ENCODE peak calls at places on chromosomes 4 and X, in eight cellular contexts. G is upper lobe of right lung; K is sigmoid colon; N is uterus; A is esophagus squamous epithelium; U is CD4-positive, CD25-positive, alpha-beta regulatory T cell; W is AG04450; D is GM23338. V is an unnamed sample.

GRCh38 chrX:64853424-64853823 is 122.8 kb downstream of the ZC4H2 start:
- DNase-seq in G (no peak), K (no peak), N (no peak), A (no peak), U (no peak), W (no peak), D (no peak), V (no peak)

GRCh38 chr4:76589872-76590846 is 155.1 kb downstream of the SHROOM3 start:
- DNase-seq in G (peak), K (no peak), N (no peak), A (no peak), U (no peak), W (peak), D (peak), V (no peak)

GRCh38 chr4:24476209-24476781 is 108.1 kb downstream of the DHX15 start:
- DNase-seq in G (no peak), K (no peak), N (no peak), A (no peak), U (no peak), W (no peak), D (peak), V (no peak)

GRCh38 chr4:130257271-130257670 is 1161.3 kb downstream of the C4orf33 start:
- DNase-seq in G (no peak), K (no peak), N (no peak), A (no peak), U (no peak), W (no peak), D (no peak), V (no peak)

GRCh38 chr4:169143335-169143734 is 127.4 kb downstream of the SH3RF1 start:
- DNase-seq in G (no peak), K (no peak), N (no peak), A (no peak), U (no peak), W (no peak), D (no peak), V (no peak)

GRCh38 chr4:188106454-188106853 is 2.9 kb downstream of the TRIML2 start:
- DNase-seq in G (no peak), K (no peak), N (no peak), A (no peak), U (no peak), W (no peak), D (no peak), V (no peak)

GRCh38 chr4:794911-795725 is 30.8 kb downstream of the CPLX1 start:
- DNase-seq in G (no peak), K (no peak), N (no peak), A (no peak), U (no peak), W (no peak), D (peak), V (no peak)

GRCh38 chr4:147924604-147925412 is 192.9 kb downstream of the ARHGAP10 start:
- DNase-seq in G (no peak), K (no peak), N (no peak), A (no peak), U (peak), W (no peak), D (peak), V (no peak)

GRCh38 chrX:50700921-50701320 is 113.1 kb downstream of the SHROOM4 start:
- DNase-seq in G (no peak), K (no peak), N (no peak), A (no peak), U (no peak), W (no peak), D (peak), V (no peak)

GRCh38 chr4:77699731-77700210 is 94.2 kb downstream of the CXCL13 start:
- DNase-seq in G (no peak), K (no peak), N (no peak), A (no peak), U (no peak), W (peak), D (peak), V (no peak)

GRCh38 chr4:73259552-73260140 is 1.0 kb upstream of the ANKRD17 start:
- DNase-seq in G (no peak), K (no peak), N (no peak), A (no peak), U (peak), W (no peak), D (peak), V (no peak)

GRCh38 chr4:147194107-147194506 is 248.4 kb upstream of the TTC29 start:
- DNase-seq in G (no peak), K (no peak), N (no peak), A (no peak), U (no peak), W (no peak), D (no peak), V (no peak)

GRCh38 chr4:43843501-43843900 is 605.1 kb downstream of the KCTD8 start:
- DNase-seq in G (no peak), K (no peak), N (no peak), A (no peak), U (no peak), W (no peak), D (peak), V (no peak)

GRCh38 chrX:107628662-107629532 is 587 bp downstream of the PRPS1 start:
- DNase-seq in G (peak), K (no peak), N (peak), A (no peak), U (peak), W (no peak), D (peak), V (peak)

GRCh38 chrX:107629533-107629909 is 1.2 kb downstream of the PRPS1 start:
- DNase-seq in G (no peak), K (no peak), N (no peak), A (no peak), U (peak), W (no peak), D (peak), V (no peak)

GRCh38 chrX:107627792-107628661 is at the start of gene PRPS1:
- DNase-seq in G (peak), K (peak), N (peak), A (peak), U (peak), W (peak), D (peak), V (peak)

GRCh38 chrX:107632291-107632690 is 4.0 kb downstream of the PRPS1 start:
- DNase-seq in G (no peak), K (no peak), N (no peak), A (no peak), U (no peak), W (no peak), D (no peak), V (no peak)

DNA sequence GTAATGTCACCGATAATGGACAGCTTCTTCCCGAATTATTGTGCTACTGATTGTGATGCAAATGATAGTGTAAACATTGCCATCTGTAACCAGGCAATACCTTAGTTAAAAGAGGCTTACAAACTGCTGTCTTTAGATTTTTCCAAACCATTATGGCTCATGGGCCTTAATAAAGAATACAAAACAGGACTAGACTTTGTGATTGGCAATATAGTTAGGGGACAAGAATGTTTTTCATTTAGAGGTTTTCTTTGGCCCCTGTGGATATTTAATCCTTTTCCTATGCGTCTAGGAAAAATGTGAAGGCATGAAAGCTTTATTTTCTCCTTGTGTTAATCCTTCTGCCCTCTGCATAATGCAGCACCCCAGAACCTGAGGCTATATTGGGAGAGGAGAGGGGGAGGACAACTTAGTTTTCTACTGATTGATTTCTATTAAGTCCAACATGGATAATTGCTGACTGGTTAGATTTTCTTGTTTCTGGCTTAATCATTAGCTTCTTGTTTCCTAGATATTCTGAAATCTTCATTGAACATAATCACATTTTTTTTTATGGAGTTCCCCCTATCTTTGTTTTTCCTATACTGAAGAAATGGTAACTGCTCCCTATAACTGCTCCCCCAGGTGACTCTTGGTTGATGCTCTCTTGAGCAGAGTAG is 1.9 kb downstream of the PRPS1 start:
- DNase-seq in G (no peak), K (no peak), N (no peak), A (no peak), U (no peak), W (no peak), D (peak), V (no peak)
- H3K4me3 ChIP-seq in G (no peak), K (no peak), N (no peak), A (no peak), U (peak), W (peak), D (peak), V (peak)

GRCh38 chrX:45774961-45775360 is 574.3 kb upstream of the DIPK2B start:
- DNase-seq in G (no peak), K (peak), N (peak), A (no peak), U (no peak), W (no peak), D (no peak), V (no peak)
- H3K4me3 ChIP-seq in G (no peak), K (no peak), N (no peak), A (no peak), U (no peak), W (no peak), D (no peak), V (no peak)

DNA sequence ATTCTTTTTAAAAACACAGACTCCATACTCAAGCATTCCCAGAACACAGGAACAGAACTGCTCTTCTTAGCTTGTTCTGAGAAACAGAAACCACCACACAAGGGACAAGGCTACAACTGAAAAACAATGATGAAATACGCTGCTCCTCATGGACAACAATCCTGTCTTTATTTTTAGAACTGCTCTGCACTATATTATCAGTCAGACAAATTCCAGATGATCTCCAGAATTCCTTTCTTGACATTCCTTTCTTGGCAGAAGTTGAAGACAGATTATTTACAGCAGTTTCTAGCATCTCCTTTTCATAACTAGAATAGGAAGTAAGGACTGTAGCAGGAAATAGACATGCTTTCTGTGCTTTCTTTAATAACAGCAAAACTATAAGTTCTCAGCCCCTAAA is 36.1 kb downstream of the ANTXR2 start:
- DNase-seq in G (no peak), K (no peak), N (peak), A (no peak), U (peak), W (peak), D (no peak), V (no peak)
- H3K4me3 ChIP-seq in G (no peak), K (no peak), N (no peak), A (no peak), U (peak), W (no peak), D (no peak), V (no peak)

GRCh38 chrX:141642979-141643378 is 53.5 kb downstream of the SPANXA2 start:
- DNase-seq in G (no peak), K (no peak), N (no peak), A (no peak), U (no peak), W (no peak), D (peak), V (no peak)
- H3K4me3 ChIP-seq in G (no peak), K (no peak), N (no peak), A (no peak), U (no peak), W (no peak), D (no peak), V (no peak)

DNA sequence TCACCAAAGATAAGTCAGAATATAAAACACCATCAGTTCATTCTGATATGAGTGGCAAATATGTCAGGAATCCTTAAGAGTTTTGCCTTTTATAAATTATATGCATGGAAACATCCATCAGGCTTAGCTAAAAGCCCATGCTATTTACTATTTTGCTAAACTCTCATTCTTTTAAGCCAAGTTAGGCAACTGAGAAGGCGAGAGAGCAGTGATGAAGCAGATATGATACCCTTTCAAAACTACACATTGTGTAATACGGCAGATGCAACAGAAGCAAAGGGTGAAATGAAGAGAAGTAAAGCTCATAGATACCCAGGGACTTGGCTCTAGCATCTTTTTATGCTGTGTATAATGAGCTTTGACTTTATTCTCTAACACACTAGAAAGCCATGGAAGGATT is 95.8 kb downstream of the SLIT2 start:
- DNase-seq in G (no peak), K (no peak), N (no peak), A (no peak), U (no peak), W (no peak), D (no peak), V (no peak)
- H3K4me3 ChIP-seq in G (no peak), K (no peak), N (no peak), A (no peak), U (no peak), W (no peak), D (no peak), V (no peak)

GRCh38 chr4:181416966-181417365 is 826.2 kb upstream of the TENM3 start:
- DNase-seq in G (no peak), K (no peak), N (no peak), A (no peak), U (no peak), W (no peak), D (no peak), V (no peak)
- H3K4me3 ChIP-seq in G (no peak), K (no peak), N (no peak), A (no peak), U (no peak), W (no peak), D (no peak), V (no peak)

DNA sequence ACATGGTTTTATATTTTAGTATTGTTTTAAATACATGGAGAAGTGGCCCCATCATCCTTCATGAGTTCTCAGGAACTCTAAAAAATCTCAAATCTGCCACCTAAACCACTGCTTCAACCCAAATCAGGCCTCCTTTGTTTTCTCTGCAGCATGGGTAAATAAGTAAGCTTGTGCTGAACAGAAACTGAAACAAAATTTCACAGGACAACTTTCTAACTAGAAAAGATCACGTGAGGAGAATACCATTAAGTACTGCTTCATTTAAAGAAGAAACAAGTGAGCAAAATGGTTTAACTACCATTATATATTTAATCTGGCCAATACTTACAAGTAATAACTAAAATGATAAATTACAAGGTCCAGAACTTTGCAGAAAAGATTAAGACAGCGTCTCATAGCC is 2.5 kb downstream of the ARAP2 start:
- DNase-seq in G (no peak), K (no peak), N (no peak), A (no peak), U (peak), W (no peak), D (no peak), V (peak)
- H3K4me3 ChIP-seq in G (peak), K (no peak), N (peak), A (peak), U (peak), W (no peak), D (no peak), V (peak)

DNA sequence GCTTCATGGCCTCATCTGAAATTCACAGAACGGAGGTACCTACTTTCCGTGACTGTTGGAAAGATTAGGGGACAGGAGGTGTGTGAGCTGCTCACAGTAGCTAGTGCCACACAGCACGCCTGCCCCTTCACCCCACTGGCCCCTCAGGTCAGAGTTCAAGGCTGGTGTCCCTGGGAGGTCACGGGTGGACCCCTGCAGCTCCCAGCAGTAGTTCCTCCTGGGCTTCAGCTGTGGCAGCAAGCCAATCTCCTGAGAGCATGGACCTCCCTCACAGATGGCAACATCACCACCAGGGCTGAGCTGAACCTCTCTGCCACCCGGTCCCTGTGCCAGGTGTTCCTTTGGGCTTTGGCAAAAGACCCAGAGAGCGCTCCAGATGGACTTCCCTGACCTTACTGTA is 1.8 kb downstream of the IDH3G start:
- DNase-seq in G (no peak), K (no peak), N (no peak), A (no peak), U (no peak), W (no peak), D (no peak), V (no peak)
- H3K4me3 ChIP-seq in G (no peak), K (no peak), N (no peak), A (no peak), U (no peak), W (no peak), D (no peak), V (no peak)

GRCh38 chr4:153485374-153485773 is 19.2 kb downstream of the TMEM131L start:
- DNase-seq in G (no peak), K (no peak), N (no peak), A (no peak), U (no peak), W (no peak), D (no peak), V (no peak)

GRCh38 chr4:153481474-153481873 is 15.3 kb downstream of the TMEM131L start:
- DNase-seq in G (no peak), K (no peak), N (no peak), A (no peak), U (no peak), W (no peak), D (no peak), V (no peak)

GRCh38 chr4:153486281-153487151 is 20.4 kb downstream of the TMEM131L start:
- DNase-seq in G (no peak), K (no peak), N (peak), A (no peak), U (peak), W (peak), D (peak), V (no peak)

GRCh38 chr4:153485860-153486259 is 19.7 kb downstream of the TMEM131L start:
- DNase-seq in G (no peak), K (no peak), N (no peak), A (no peak), U (no peak), W (no peak), D (no peak), V (no peak)

GRCh38 chr4:153483432-153484418 is 17.6 kb downstream of the TMEM131L start:
- DNase-seq in G (no peak), K (no peak), N (no peak), A (no peak), U (no peak), W (no peak), D (no peak), V (no peak)
- H3K4me3 ChIP-seq in G (peak), K (no peak), N (no peak), A (peak), U (peak), W (no peak), D (no peak), V (peak)

V was measured in GM12864.